ENCODE peak calls at places on chromosome 7, in seven cellular contexts. U, R, Z, T, A, D and K are unnamed samples.

GRCh38 chr7:158272509-158273137 is 315.0 kb downstream of the PTPRN2 start:
- DNase-seq in Z (no peak), T (no peak), R (no peak), D (no peak), A (no peak), U (no peak), K (no peak)

GRCh38 chr7:22989646-22990587 is 24.0 kb downstream of the HYCC1 start:
- DNase-seq in Z (no peak), U (no peak), T (peak; percentile 86), R (no peak), D (no peak), A (no peak), K (no peak)

GRCh38 chr7:44346063-44346462 is 20.7 kb upstream of the CAMK2B start:
- DNase-seq in R (no peak), U (no peak), D (no peak), Z (no peak), A (no peak), T (no peak), K (no peak)

GRCh38 chr7:131563918-131564317 is 7.5 kb upstream of the PODXL start:
- DNase-seq in A (no peak), T (no peak), U (no peak), R (no peak), D (no peak), Z (no peak), K (no peak)

GRCh38 chr7:158759245-158759614 is 54.6 kb upstream of the NCAPG2 start:
- DNase-seq in R (no peak), A (no peak), U (no peak), T (no peak), D (no peak), Z (no peak), K (no peak)

GRCh38 chr7:108413782-108414492 is 42.3 kb downstream of the NRCAM start:
- DNase-seq in Z (no peak), U (no peak), T (no peak), R (no peak), D (no peak), A (no peak), K (no peak)

GRCh38 chr7:157983442-157984137 is 604.0 kb downstream of the PTPRN2 start:
- DNase-seq in T (no peak), A (no peak), D (no peak), R (no peak), Z (no peak), U (no peak), K (no peak)

GRCh38 chr7:149027560-149028345 is 552 bp downstream of the PDIA4 start:
- DNase-seq in A (no peak), T (peak; percentile 41), U (no peak), R (no peak), D (no peak), Z (peak; percentile 43), K (no peak)

GRCh38 chr7:3597243-3597642 is 296.2 kb downstream of the SDK1 start:
- DNase-seq in D (no peak), Z (no peak), U (no peak), R (no peak), A (no peak), T (peak; percentile 66), K (no peak)

GRCh38 chr7:21568762-21569161 is 25.9 kb downstream of the DNAH11 start:
- DNase-seq in U (no peak), A (no peak), D (peak; percentile 24), R (no peak), Z (peak; percentile 45), T (no peak), K (no peak)

GRCh38 chr7:150736864-150737263 is 354 bp upstream of the GIMAP5 start:
- DNase-seq in A (no peak), T (no peak), U (no peak), D (no peak), Z (no peak), R (no peak), K (no peak)

GRCh38 chr7:120988591-120989299 is at the start of gene CPED1:
- DNase-seq in T (peak; percentile 72), D (peak; percentile 57), U (no peak), R (no peak), Z (peak; percentile 38), A (no peak), K (no peak)

GRCh38 chr7:101172005-101172853 is 6.9 kb upstream of the VGF start:
- DNase-seq in R (no peak), Z (peak; percentile 53), D (no peak), U (no peak), A (no peak), T (peak; percentile 85), K (no peak)

GRCh38 chr7:3510101-3511020 is 209.3 kb downstream of the SDK1 start:
- DNase-seq in T (peak; percentile 40), U (no peak), A (no peak), D (no peak), Z (no peak), R (no peak), K (no peak)

GRCh38 chr7:149310113-149310836 is 48.3 kb downstream of the ZNF783 start:
- DNase-seq in D (peak; percentile 46), A (no peak), Z (peak; percentile 69), U (peak; percentile 60), R (peak; percentile 57), T (peak; percentile 87), K (no peak)

GRCh38 chr7:82360591-82361386 is 82.8 kb downstream of the CACNA2D1 start:
- DNase-seq in U (no peak), A (no peak), R (no peak), T (no peak), D (no peak), Z (peak; percentile 40), K (no peak)

GRCh38 chr7:44976746-44977196 is 2.0 kb downstream of the MYO1G start:
- DNase-seq in T (no peak), A (no peak), R (no peak), D (no peak), Z (no peak), U (no peak), K (no peak)